ENCODE peak calls at places on chromosome 16, in six cellular contexts. X is neural progenitor cell, U is body of pancreas, N is left ventricle myocardium inferior, D is coronary artery, K is upper lobe of right lung. O is an unnamed sample.

GRCh38 chr16:12433691-12434390 is 369.8 kb downstream of the CPPED1 start:
- DNase-seq in U (no peak), N (no peak), D (no peak), K (no peak), X (no peak), O (no peak)

GRCh38 chr16:62978451-62978850 is 942.2 kb upstream of the CDH8 start:
- DNase-seq in X (no peak), N (no peak), U (no peak), D (no peak), K (no peak), O (no peak)

GRCh38 chr16:84942786-84943185 is 68.5 kb downstream of the ZDHHC7 start:
- DNase-seq in K (no peak), U (no peak), N (no peak), X (no peak), D (no peak), O (no peak)

GRCh38 chr16:75195811-75196790 is 10.9 kb downstream of the CTRB2 start:
- DNase-seq in K (peak; percentile 51), D (peak; percentile 53), X (no peak), N (no peak), U (no peak), O (no peak)

GRCh38 chr16:68577352-68577853 is 38.3 kb downstream of the ZFP90 start:
- DNase-seq in D (no peak), K (no peak), N (no peak), U (no peak), X (no peak), O (no peak)

GRCh38 chr16:87017388-87018012 is 299.7 kb downstream of the C16orf95 start:
- DNase-seq in N (no peak), U (no peak), K (no peak), X (peak; percentile 51), D (no peak), O (no peak)

GRCh38 chr16:54783226-54783625 is 147.4 kb upstream of the IRX5 start:
- DNase-seq in K (no peak), X (no peak), N (no peak), U (no peak), D (no peak), O (no peak)

GRCh38 chr16:14378131-14378551 is 251.9 kb downstream of the PARN start:
- DNase-seq in X (no peak), D (no peak), U (no peak), N (no peak), K (no peak), O (peak; percentile 56)

GRCh38 chr16:1556254-1556653 is 22.8 kb downstream of the TMEM204 start:
- DNase-seq in D (no peak), X (no peak), N (no peak), K (no peak), U (no peak), O (no peak)

GRCh38 chr16:69483611-69484010 is 59.2 kb downstream of the CYB5B start:
- DNase-seq in K (no peak), U (no peak), N (no peak), X (peak; percentile 80), D (no peak), O (no peak)

GRCh38 chr16:69894675-69895074 is 56.5 kb upstream of the CLEC18A start:
- DNase-seq in N (no peak), K (no peak), U (no peak), X (no peak), D (no peak), O (no peak)

GRCh38 chr16:64096671-64097070 is 1025.2 kb downstream of the CDH11 start:
- DNase-seq in U (no peak), K (no peak), D (no peak), N (no peak), X (no peak), O (no peak)

GRCh38 chr16:1772362-1772907 is at the start of gene EME2:
- DNase-seq in D (no peak), U (no peak), N (no peak), K (no peak), X (peak; percentile 54), O (peak; percentile 54)

GRCh38 chr16:88376053-88376834 is 6.5 kb upstream of the ZNF469 start:
- DNase-seq in U (no peak), N (peak; percentile 6), K (peak; percentile 53), X (no peak), D (no peak), O (no peak)

GRCh38 chr16:48499822-48500440 is 110.0 kb downstream of the N4BP1 start:
- DNase-seq in D (no peak), U (peak; percentile 33), X (no peak), K (no peak), N (no peak), O (no peak)
- H3K4me3 ChIP-seq in D (no peak overlapping the region), U (no peak overlapping the region), X (no peak overlapping the region), K (no peak overlapping the region), N (no peak overlapping the region), O (no peak overlapping the region)

GRCh38 chr16:51759329-51759728 is 608.3 kb upstream of the SALL1 start:
- DNase-seq in K (no peak), X (no peak), N (no peak), D (no peak), U (no peak), O (no peak)

GRCh38 chr16:51757921-51758479 is 606.9 kb upstream of the SALL1 start:
- DNase-seq in K (no peak), N (no peak), X (no peak), D (no peak), U (no peak), O (no peak)

GRCh38 chr16:51763072-51763658 is 612.1 kb upstream of the SALL1 start:
- DNase-seq in N (no peak), D (no peak), U (no peak), K (no peak), X (peak; percentile 91), O (no peak)

GRCh38 chr16:51759999-51760398 is 608.9 kb upstream of the SALL1 start:
- DNase-seq in K (no peak), X (no peak), U (no peak), D (no peak), N (no peak), O (no peak)

GRCh38 chr16:51762081-51762995 is 611.3 kb upstream of the SALL1 start:
- DNase-seq in X (peak; percentile 93), D (no peak), K (peak; percentile 85), N (peak; percentile 65), U (peak; percentile 84), O (peak; percentile 73)
- TF ChIP-seq CTCF in X (peak; percentile 97), D (peak; percentile 75), K (peak; percentile 80), N (peak; percentile 85), U (peak; percentile 78), O (peak; percentile 97)

GRCh38 chr16:11328172-11329079 is 16.8 kb upstream of the RMI2 start:
- DNase-seq in K (no peak), X (peak; percentile 81), U (peak; percentile 23), D (peak; percentile 80), N (peak; percentile 70), O (peak; percentile 98)
- H3K4me3 ChIP-seq in K (no peak overlapping the region), X (no peak overlapping the region), U (no peak overlapping the region), D (peak overlapping the region; percentile 22), N (no peak overlapping the region), O (peak overlapping the region; percentile 60)

GRCh38 chr16:27242868-27243590 is 25.5 kb downstream of the NSMCE1 start:
- DNase-seq in N (no peak), D (no peak), U (no peak), X (peak; percentile 62), K (peak; percentile 77), O (no peak)
- TF ChIP-seq CTCF in N (no peak), D (no peak), U (no peak), X (no peak), K (no peak), O (no peak)

DNA sequence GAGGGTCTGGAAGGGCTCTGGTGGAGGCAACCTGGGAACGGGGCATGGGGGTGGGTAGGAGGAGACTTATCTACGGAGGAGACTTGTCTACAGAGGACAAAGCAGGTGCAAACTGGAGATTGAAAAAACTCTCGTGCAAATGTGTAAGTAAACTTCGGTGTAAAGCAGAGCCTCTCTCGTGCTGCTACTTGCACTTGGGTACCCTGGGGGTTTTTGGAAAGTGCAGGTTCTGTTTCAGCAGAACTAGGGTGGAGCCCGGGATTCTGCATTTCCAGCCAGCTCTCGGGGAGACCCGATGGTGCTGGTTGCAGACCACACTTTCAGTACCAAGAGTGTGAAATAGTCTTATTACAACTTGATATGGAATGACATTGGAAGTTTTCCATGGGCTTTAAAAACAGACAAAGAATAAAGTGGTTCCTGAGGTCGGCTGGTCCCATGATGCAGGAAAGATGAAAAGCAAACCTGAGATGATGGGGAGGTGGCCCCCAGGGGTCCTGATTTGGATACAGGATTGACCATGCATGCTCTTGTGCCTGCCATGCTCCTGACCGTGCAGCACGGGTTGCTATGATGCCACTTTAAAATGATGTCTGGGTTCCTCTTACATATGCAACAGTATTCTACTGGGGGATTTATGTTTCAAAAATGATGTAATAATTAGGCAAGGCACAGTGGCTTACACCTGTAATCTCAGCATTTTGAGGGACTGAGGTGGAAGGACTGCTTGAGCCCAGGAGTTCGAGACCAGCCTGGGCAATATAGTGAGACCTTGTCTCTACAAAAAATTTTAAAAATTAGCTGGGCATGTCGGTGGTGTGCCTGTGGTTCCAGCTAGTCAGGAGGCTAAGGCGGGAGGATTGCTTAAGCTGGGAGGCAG is 69.3 kb downstream of the IRF8 start:
- DNase-seq in N (no peak), D (no peak), X (no peak), U (no peak), K (no peak), O (no peak)
- H3K4me3 ChIP-seq in N (no peak overlapping the region), D (no peak overlapping the region), X (no peak overlapping the region), U (no peak overlapping the region), K (no peak overlapping the region), O (no peak overlapping the region)

O was measured in GM12865.